ENCODE peak calls at places on chromosomes 4 and X, in seven cellular contexts. P is endodermal cell, U is brain microvascular endothelial cell, F is Peyer's patch, G is B cell, L is psoas muscle, K is cardiac muscle cell. A is an unnamed sample.
A peak's percentile ranks its signal among the peaks of the same experiment; 100 is the strongest.

GRCh38 chr4:142351958-142352357 is 494.1 kb downstream of the INPP4B start:
- DNase-seq in P (no peak), U (no peak), F (no peak), G (no peak), L (no peak), K (no peak), A (no peak)

GRCh38 chr4:152523731-152524130 is 12.2 kb downstream of the FBXW7 start:
- DNase-seq in P (no peak), U (no peak), F (no peak), G (no peak), L (no peak), K (no peak), A (no peak)

GRCh38 chr4:42995343-42995944 is 102.9 kb downstream of the GRXCR1 start:
- DNase-seq in P (no peak), U (no peak), F (no peak), G (no peak), L (no peak), K (peak; percentile 43), A (no peak)

GRCh38 chr4:144509088-144509854 is 136.7 kb upstream of the HHIP start:
- DNase-seq in P (no peak), U (no peak), F (no peak), G (no peak), L (no peak), K (no peak), A (no peak)

GRCh38 chrX:103406256-103406655 is 29.9 kb downstream of the BEX3 start:
- DNase-seq in P (no peak), U (no peak), F (no peak), G (no peak), L (no peak), K (no peak), A (no peak)

GRCh38 chr4:52822583-52823477 is 39.3 kb upstream of the RASL11B start:
- DNase-seq in P (no peak), U (no peak), F (no peak), G (no peak), L (no peak), K (peak; percentile 79), A (no peak)

GRCh38 chrX:68841251-68842049 is 12.6 kb downstream of the EFNB1 start:
- DNase-seq in P (no peak), U (no peak), F (peak; percentile 85), G (no peak), L (no peak), K (no peak), A (no peak)

GRCh38 chr4:149605601-149606378 is 209.9 kb downstream of the IQCM start:
- DNase-seq in P (peak; percentile 49), U (peak; percentile 75), F (no peak), G (no peak), L (no peak), K (no peak), A (no peak)

GRCh38 chr4:90457817-90458216 is 330.6 kb downstream of the CCSER1 start:
- DNase-seq in P (no peak), U (no peak), F (no peak), G (no peak), L (no peak), K (no peak), A (no peak)

GRCh38 chrX:153627675-153628111 is 19.3 kb upstream of the DUSP9 start:
- DNase-seq in P (no peak), U (no peak), F (no peak), G (no peak), L (no peak), K (no peak), A (no peak)

DNA sequence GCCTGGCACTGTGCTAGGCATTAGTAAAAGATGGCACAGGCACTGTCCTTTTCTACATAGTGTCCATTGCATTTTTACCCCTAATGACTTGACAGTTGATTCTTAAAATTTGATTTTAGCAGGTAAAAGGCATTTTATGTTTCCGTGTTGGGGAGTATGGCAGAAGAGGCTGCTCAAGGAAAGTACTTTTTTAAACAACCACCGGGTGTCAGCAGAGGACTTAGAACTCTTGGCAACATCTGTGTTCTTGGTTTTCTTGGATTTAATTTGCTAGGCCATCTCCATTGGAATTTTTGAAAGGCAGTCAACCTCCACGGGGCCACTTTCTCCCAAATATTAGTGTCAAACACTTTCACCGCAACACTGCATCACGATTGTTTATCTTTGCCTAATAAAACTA is 102.9 kb downstream of the TSPAN7 start:
- DNase-seq in P (peak; percentile 62), U (peak; percentile 15), F (no peak), G (no peak), L (no peak), K (peak; percentile 53), A (no peak)
- TF ChIP-seq CTCF in P (peak; percentile 76), U (peak; percentile 63), F (no peak), G (peak; percentile 20), L (peak; percentile 37), K (peak; percentile 33), A (no peak)

GRCh38 chrX:31038585-31039326 is 33.1 kb downstream of the FTHL17 start:
- DNase-seq in P (peak; percentile 59), U (peak; percentile 37), F (no peak), G (peak; percentile 43), L (no peak), K (peak; percentile 72), A (no peak)

GRCh38 chrX:31039327-31039711 is 32.5 kb downstream of the FTHL17 start:
- DNase-seq in P (no peak), U (no peak), F (no peak), G (no peak), L (no peak), K (no peak), A (no peak)

GRCh38 chrX:31036895-31037294 is 34.9 kb downstream of the FTHL17 start:
- DNase-seq in P (peak; percentile 77), U (peak; percentile 60), F (peak; percentile 39), G (peak; percentile 40), L (peak; percentile 19), K (peak; percentile 60), A (no peak)
- TF ChIP-seq CTCF in P (peak; percentile 79), U (peak; percentile 78), F (peak; percentile 40), G (peak; percentile 63), L (peak; percentile 54), K (peak; percentile 61), A (peak; percentile 8)

GRCh38 chrX:18664947-18665346 is 7.0 kb downstream of the RS1 start:
- DNase-seq in P (peak; percentile 72), U (no peak), F (no peak), G (no peak), L (no peak), K (no peak), A (no peak)
- TF ChIP-seq CTCF in P (peak; percentile 66), U (peak; percentile 23), F (no peak), G (no peak), L (no peak), K (no peak), A (no peak)

GRCh38 chr4:184553891-184554290 is 79.5 kb upstream of the IRF2 start:
- DNase-seq in P (peak; percentile 66), U (no peak), F (no peak), G (no peak), L (no peak), K (no peak), A (no peak)
- TF ChIP-seq CTCF in P (peak; percentile 43), U (no peak), F (no peak), G (no peak), L (no peak), K (no peak), A (no peak)

GRCh38 chrX:134255555-134255954 is 18.6 kb downstream of the CCDC160 start:
- DNase-seq in P (no peak), U (no peak), F (no peak), G (no peak), L (no peak), K (no peak), A (no peak)

GRCh38 chrX:134256684-134257083 is 19.7 kb downstream of the CCDC160 start:
- DNase-seq in P (no peak), U (no peak), F (no peak), G (no peak), L (no peak), K (no peak), A (no peak)

GRCh38 chrX:134258202-134258601 is 21.2 kb downstream of the CCDC160 start:
- DNase-seq in P (no peak), U (no peak), F (no peak), G (no peak), L (no peak), K (no peak), A (no peak)

GRCh38 chrX:134251241-134251640 is 14.3 kb downstream of the CCDC160 start:
- DNase-seq in P (no peak), U (no peak), F (no peak), G (no peak), L (no peak), K (no peak), A (no peak)

GRCh38 chrX:134254511-134254910 is 17.5 kb downstream of the CCDC160 start:
- DNase-seq in P (no peak), U (no peak), F (no peak), G (no peak), L (no peak), K (no peak), A (no peak)
- TF ChIP-seq CTCF in P (no peak), U (no peak), F (no peak), G (no peak), L (no peak), K (no peak), A (no peak)